ENCODE peak calls at places on chromosomes 12 and 14, in nine cellular contexts. G is PC-3, V is GM23338, X is heart right ventricle, W is mammary epithelial cell, L is body of pancreas, A is pancreas, K is lower leg skin, Z is retinal pigment epithelial cell. F is an unnamed sample.
A peak's percentile ranks its signal among the peaks of the same experiment; 100 is the strongest.

GRCh38 chr14:31435276-31435675 is 14.9 kb upstream of the HEATR5A start:
- DNase-seq in X (no peak), Z (no peak), W (no peak), A (no peak), V (no peak), G (no peak), L (no peak), K (no peak), F (no peak)

GRCh38 chr12:108935165-108935564 is 55.3 kb downstream of the DAO start:
- DNase-seq in X (no peak), W (no peak), A (no peak), L (no peak), G (no peak), V (no peak), Z (no peak), K (no peak), F (peak; percentile 35)

GRCh38 chr14:58275527-58276190 is 22.7 kb upstream of the ARID4A start:
- DNase-seq in Z (no peak), L (no peak), V (no peak), G (no peak), K (no peak), A (no peak), X (no peak), W (no peak), F (no peak)

GRCh38 chr12:31958601-31959000 is 614 bp upstream of the RESF1 start:
- DNase-seq in W (no peak), V (peak; percentile 28), A (no peak), K (no peak), X (no peak), Z (no peak), L (no peak), G (no peak), F (no peak)

GRCh38 chr12:6849976-6850560 is 1.0 kb downstream of the CDCA3 start:
- DNase-seq in Z (no peak), A (no peak), V (no peak), G (no peak), W (no peak), K (no peak), X (no peak), L (no peak), F (no peak)

GRCh38 chr12:31959701-31960391 is 631 bp downstream of the RESF1 start:
- DNase-seq in V (peak; percentile 37), X (peak; percentile 70), Z (peak; percentile 18), G (peak; percentile 34), L (peak; percentile 63), W (peak; percentile 63), K (peak; percentile 92), A (peak; percentile 66), F (peak; percentile 76)

GRCh38 chr14:94471045-94471444 is 5.0 kb downstream of the SERPINA9 start:
- DNase-seq in A (no peak), Z (no peak), V (no peak), W (no peak), X (no peak), G (no peak), K (no peak), L (no peak), F (no peak)

GRCh38 chr14:93655078-93655750 is 133.1 kb downstream of the PRIMA1 start:
- DNase-seq in V (peak; percentile 97), L (no peak), K (no peak), A (no peak), Z (peak; percentile 3), G (peak; percentile 85), W (peak; percentile 40), X (no peak), F (peak; percentile 37)

GRCh38 chr14:91113829-91114078 is at the start of gene DGLUCY:
- DNase-seq in V (no peak), L (peak; percentile 76), Z (no peak), G (no peak), K (no peak), A (peak; percentile 85), W (no peak), X (peak; percentile 84), F (peak; percentile 93)

GRCh38 chr14:63543826-63544320 is 696 bp upstream of the PPP2R5E start:
- DNase-seq in X (no peak), G (no peak), K (no peak), V (peak; percentile 58), W (no peak), Z (no peak), L (no peak), A (no peak), F (no peak)

GRCh38 chr14:70906785-70907171 is 481 bp upstream of the PCNX1 start:
- DNase-seq in V (no peak), L (no peak), Z (no peak), W (peak; percentile 49), G (no peak), A (no peak), X (no peak), K (peak; percentile 81), F (no peak)

GRCh38 chr12:124828264-124829007 is 35.2 kb downstream of the SCARB1 start:
- DNase-seq in G (peak; percentile 72), V (no peak), A (peak; percentile 73), W (peak; percentile 87), K (no peak), L (peak; percentile 70), Z (peak; percentile 84), X (no peak), F (no peak)

GRCh38 chr12:3242199-3242863 is 165.2 kb downstream of the TSPAN9 start:
- DNase-seq in Z (no peak), A (no peak), X (peak; percentile 73), W (no peak), K (no peak), L (no peak), G (no peak), V (no peak), F (no peak)

GRCh38 chr14:55245657-55246268 is 25.5 kb upstream of the FBXO34 start:
- DNase-seq in V (peak; percentile 64), X (no peak), K (no peak), A (peak; percentile 22), G (peak; percentile 76), Z (no peak), L (peak; percentile 19), W (peak; percentile 21), F (peak; percentile 55)

GRCh38 chr14:104799657-104800599 is 973 bp upstream of the ZBTB42 start:
- DNase-seq in Z (no peak), G (peak; percentile 77), L (peak; percentile 92), V (peak; percentile 86), X (peak; percentile 90), W (peak; percentile 45), K (peak; percentile 97), A (peak; percentile 87), F (peak; percentile 85)

GRCh38 chr12:69278814-69279782 is 39.7 kb downstream of the CPSF6 start:
- DNase-seq in K (no peak), G (no peak), W (no peak), A (no peak), L (no peak), V (peak; percentile 22), Z (no peak), X (no peak), F (no peak)
- H3K4me3 ChIP-seq in K (no peak overlapping the region), G (no peak overlapping the region), W (no peak overlapping the region), A (no peak overlapping the region), L (no peak overlapping the region), V (no peak overlapping the region), Z (no peak overlapping the region), X (no peak overlapping the region), F (no peak overlapping the region)

DNA sequence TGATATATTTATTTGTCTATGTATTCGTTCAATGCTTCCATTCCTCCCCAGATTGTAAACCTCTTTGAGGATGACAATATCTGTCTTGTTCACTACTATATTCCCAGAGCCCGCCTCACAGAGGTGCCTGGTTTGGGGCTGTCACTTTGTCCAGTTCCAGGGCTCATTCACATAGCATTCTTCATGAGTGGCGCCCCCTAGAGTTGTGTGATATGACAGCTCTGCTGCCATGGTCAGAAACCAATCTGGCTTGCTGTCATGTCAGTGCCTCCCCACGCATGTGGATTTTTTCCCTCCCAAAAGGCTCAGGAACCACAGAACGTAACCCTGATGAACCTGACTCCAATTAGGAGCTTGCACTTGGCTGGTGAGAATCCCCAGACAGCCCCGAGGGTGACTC is 145.4 kb downstream of the PTPN11 start:
- DNase-seq in Z (no peak), G (no peak), X (no peak), W (no peak), L (no peak), K (no peak), V (peak; percentile 46), A (no peak), F (no peak)
- TF ChIP-seq CTCF in Z (no peak), G (peak; percentile 45), X (no peak), W (no peak), L (no peak), K (no peak), V (peak; percentile 64), A (no peak), F (no peak)

DNA sequence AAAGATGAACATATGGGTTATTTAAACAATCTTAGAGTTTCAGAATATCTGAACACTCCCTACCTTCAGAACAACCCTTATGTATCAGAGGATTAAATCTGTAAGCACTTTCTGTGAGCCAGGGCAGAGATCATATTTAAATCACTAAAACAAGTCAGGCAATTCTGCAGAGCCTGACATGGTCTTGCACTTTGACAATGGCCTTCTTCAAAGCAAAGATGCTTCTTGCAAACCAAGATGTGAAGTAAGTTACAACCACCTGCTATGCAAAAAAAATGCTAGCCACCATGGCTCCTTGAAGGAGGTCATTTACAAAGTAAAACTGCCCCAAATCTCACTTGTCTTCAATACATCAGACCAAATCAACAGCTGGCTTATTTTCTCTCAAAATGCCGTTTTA is 3.2 kb downstream of the PPP1CC start:
- DNase-seq in G (no peak), L (no peak), K (no peak), X (no peak), Z (no peak), V (no peak), A (no peak), W (no peak), F (peak; percentile 32)
- H3K4me3 ChIP-seq in G (peak overlapping the region; percentile 87), L (no peak overlapping the region), K (no peak overlapping the region), X (no peak overlapping the region), Z (peak overlapping the region; percentile 5), V (peak overlapping the region; percentile 99), A (no peak overlapping the region), W (no peak overlapping the region), F (peak overlapping the region; percentile 89)

GRCh38 chr12:24839268-24839791 is 109.6 kb downstream of the BCAT1 start:
- DNase-seq in A (no peak), K (no peak), W (no peak), X (no peak), V (no peak), Z (no peak), L (no peak), G (no peak), F (peak; percentile 97)
- TF ChIP-seq CTCF in A (no peak), K (no peak), W (no peak), X (no peak), V (no peak), Z (no peak), L (no peak), G (no peak), F (peak; percentile 11)